ENCODE peak calls at places on chromosomes 3 and 15, in six cellular contexts. K, F, D, R, X and U are unnamed samples.

GRCh38 chr3:46114324-46114988 is 87.2 kb upstream of the XCR1 start:
- DNase-seq in K (no peak), F (peak), D (no peak), R (no peak), X (peak), U (no peak)

GRCh38 chr3:117756580-117756979 is 1047.0 kb downstream of the TUSC7 start:
- DNase-seq in K (no peak), F (no peak), D (no peak), R (no peak), X (peak), U (no peak)

GRCh38 chr3:183149915-183150825 is 12.4 kb downstream of the LAMP3 start:
- DNase-seq in K (no peak), F (peak), D (no peak), R (no peak), X (no peak), U (no peak)

GRCh38 chr3:146581877-146582508 is 23.2 kb downstream of the PLSCR5 start:
- DNase-seq in K (no peak), F (no peak), D (no peak), R (no peak), X (peak), U (no peak)

GRCh38 chr3:67647390-67647878 is 7.0 kb downstream of the SUCLG2 start:
- DNase-seq in K (peak), F (peak), D (no peak), R (no peak), X (peak), U (peak)

GRCh38 chr15:43511012-43511885 is 6.2 kb upstream of the MAP1A start:
- DNase-seq in K (no peak), F (no peak), D (no peak), R (no peak), X (no peak), U (no peak)

GRCh38 chr3:190811775-190812480 is 50.6 kb downstream of the GMNC start:
- DNase-seq in K (peak), F (no peak), D (no peak), R (no peak), X (peak), U (peak)

GRCh38 chr3:196666001-196666867 is 26.7 kb downstream of the NRROS start:
- DNase-seq in K (no peak), F (peak), D (no peak), R (no peak), X (peak), U (peak)

GRCh38 chr3:127483902-127484591 is 106.5 kb downstream of the TPRA1 start:
- DNase-seq in K (no peak), F (no peak), D (no peak), R (peak), X (no peak), U (no peak)

GRCh38 chr3:33658039-33658438 is 60.0 kb downstream of the CLASP2 start:
- DNase-seq in K (no peak), F (no peak), D (no peak), R (no peak), X (no peak), U (no peak)

GRCh38 chr3:168824107-168824506 is 728.4 kb upstream of the GOLIM4 start:
- DNase-seq in K (no peak), F (no peak), D (no peak), R (no peak), X (no peak), U (no peak)

GRCh38 chr3:44058022-44058867 is 183.4 kb upstream of the TOPAZ1 start:
- DNase-seq in K (no peak), F (peak), D (no peak), R (no peak), X (peak), U (no peak)

GRCh38 chr3:124768812-124769211 is 38.6 kb downstream of the UMPS start:
- DNase-seq in K (no peak), F (no peak), D (no peak), R (no peak), X (no peak), U (no peak)

GRCh38 chr3:54274607-54275006 is 152.3 kb downstream of the CACNA2D3 start:
- DNase-seq in K (no peak), F (no peak), D (no peak), R (no peak), X (no peak), U (no peak)

GRCh38 chr15:55649058-55649423 is 60.9 kb upstream of the PYGO1 start:
- DNase-seq in K (peak), F (peak), D (no peak), R (no peak), X (peak), U (peak)

GRCh38 chr3:187957209-187957981 is 196.6 kb upstream of the LPP start:
- DNase-seq in K (no peak), F (no peak), D (no peak), R (no peak), X (no peak), U (no peak)

GRCh38 chr3:126891141-126891540 is 91.8 kb upstream of the PLXNA1 start:
- DNase-seq in K (no peak), F (no peak), D (no peak), R (no peak), X (no peak), U (no peak)

GRCh38 chr3:50610181-50610971 is 1.2 kb downstream of the CISH start:
- DNase-seq in K (no peak), F (no peak), D (no peak), R (peak), X (no peak), U (no peak)

GRCh38 chr3:50610992-50611463 is 546 bp downstream of the CISH start:
- DNase-seq in K (no peak), F (no peak), D (no peak), R (no peak), X (no peak), U (no peak)

GRCh38 chr3:50608278-50608677 is 3.3 kb downstream of the CISH start:
- DNase-seq in K (no peak), F (no peak), D (no peak), R (no peak), X (no peak), U (no peak)

GRCh38 chr3:50609071-50609742 is 2.4 kb downstream of the CISH start:
- DNase-seq in K (no peak), F (no peak), D (no peak), R (no peak), X (no peak), U (no peak)

DNA sequence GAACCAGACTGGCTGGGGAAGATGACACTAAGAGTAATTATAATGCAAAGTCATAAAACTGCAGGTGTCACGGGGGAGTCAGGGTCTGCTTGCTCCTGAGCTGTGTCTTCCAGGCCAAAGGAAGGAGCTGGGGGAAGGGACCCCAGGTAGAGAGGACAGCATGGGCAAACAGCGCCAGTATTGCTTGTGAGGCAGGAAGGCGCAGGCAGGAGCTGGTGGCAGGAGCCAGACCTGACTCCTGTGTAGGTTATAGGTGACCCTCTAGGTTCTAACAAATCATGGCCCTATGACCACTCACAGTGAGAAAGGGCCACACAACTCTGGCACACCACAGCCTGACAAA is 1.9 kb downstream of the CISH start:
- DNase-seq in K (no peak), F (no peak), D (no peak), R (no peak), X (no peak), U (no peak)
- H3K4me3 ChIP-seq in K (no peak), F (no peak), D (no peak), R (peak), X (no peak), U (no peak)

GRCh38 chr3:31858439-31858838 is 122.6 kb downstream of the OSBPL10 start:
- DNase-seq in K (no peak), F (no peak), D (no peak), R (no peak), X (no peak), U (no peak)
- TF ChIP-seq CTCF in K (no peak), F (no peak), D (no peak), R (no peak), X (no peak), U (peak)

GRCh38 chr15:57326196-57326595 is 50.1 kb upstream of the CGNL1 start:
- DNase-seq in K (no peak), F (no peak), D (no peak), R (no peak), X (no peak), U (no peak)

GRCh38 chr15:57330619-57331018 is 45.7 kb upstream of the CGNL1 start:
- DNase-seq in K (no peak), F (no peak), D (no peak), R (no peak), X (peak), U (no peak)

GRCh38 chr15:57329582-57330367 is 46.5 kb upstream of the CGNL1 start:
- DNase-seq in K (no peak), F (no peak), D (no peak), R (no peak), X (no peak), U (no peak)

GRCh38 chr15:57327985-57328471 is 48.3 kb upstream of the CGNL1 start:
- DNase-seq in K (peak), F (peak), D (no peak), R (no peak), X (peak), U (peak)

GRCh38 chr15:57328479-57329250 is 47.6 kb upstream of the CGNL1 start:
- DNase-seq in K (no peak), F (no peak), D (no peak), R (no peak), X (no peak), U (no peak)
- H3K4me3 ChIP-seq in K (no peak), F (no peak), D (no peak), R (no peak), X (no peak), U (no peak)

GRCh38 chr3:5126586-5126985 is 4.5 kb downstream of the ARL8B start:
- DNase-seq in K (no peak), F (peak), D (no peak), R (no peak), X (peak), U (no peak)

GRCh38 chr3:5122030-5122740 is at the start of gene ARL8B:
- DNase-seq in K (peak), F (peak), D (peak), R (peak), X (peak), U (peak)

GRCh38 chr3:5120446-5120845 is 1.6 kb upstream of the ARL8B start:
- DNase-seq in K (no peak), F (no peak), D (no peak), R (no peak), X (no peak), U (no peak)

GRCh38 chr3:5123937-5124336 is 1.8 kb downstream of the ARL8B start:
- DNase-seq in K (no peak), F (no peak), D (no peak), R (no peak), X (no peak), U (no peak)

GRCh38 chr3:5122741-5123706 is 932 bp downstream of the ARL8B start:
- DNase-seq in K (no peak), F (peak), D (no peak), R (peak), X (peak), U (peak)
- TF ChIP-seq CTCF in K (peak), F (no peak), D (no peak), R (no peak), X (peak), U (peak)

GRCh38 chr3:116140100-116140689 is 305.1 kb downstream of the LSAMP start:
- DNase-seq in K (no peak), F (no peak), D (no peak), R (no peak), X (peak), U (no peak)

GRCh38 chr3:116145613-116146012 is 299.7 kb downstream of the LSAMP start:
- DNase-seq in K (no peak), F (no peak), D (no peak), R (no peak), X (no peak), U (no peak)

GRCh38 chr3:116139607-116140006 is 305.7 kb downstream of the LSAMP start:
- DNase-seq in K (no peak), F (no peak), D (no peak), R (no peak), X (peak), U (no peak)

GRCh38 chr3:116141724-116142123 is 303.6 kb downstream of the LSAMP start:
- DNase-seq in K (no peak), F (no peak), D (no peak), R (no peak), X (peak), U (no peak)
- H3K4me3 ChIP-seq in K (no peak), F (no peak), D (no peak), R (no peak), X (no peak), U (no peak)

DNA sequence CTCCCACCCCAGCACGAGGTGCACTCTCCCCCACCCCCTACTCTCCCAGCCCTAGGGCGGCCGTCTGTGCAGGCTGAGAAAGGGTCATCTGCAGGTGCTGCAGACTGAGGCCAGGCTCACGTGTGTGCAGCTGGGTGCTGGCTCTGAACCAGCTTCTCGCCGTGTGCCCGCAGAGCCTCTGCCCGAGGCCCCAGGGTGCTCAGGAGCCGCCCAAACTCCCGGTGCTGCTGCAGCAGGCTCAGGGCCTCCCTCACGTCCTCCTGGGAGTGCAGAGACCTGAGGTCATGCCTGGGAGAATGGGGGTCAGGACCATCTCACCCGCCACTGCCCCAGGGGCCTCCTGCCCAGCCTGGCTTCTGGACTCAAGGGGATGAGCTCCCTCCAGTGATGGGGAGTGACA is 17.2 kb downstream of the SPTBN5 start:
- DNase-seq in K (no peak), F (no peak), D (no peak), R (no peak), X (no peak), U (no peak)
- TF ChIP-seq CTCF in K (no peak), F (no peak), D (no peak), R (no peak), X (no peak), U (no peak)